ENCODE peak calls at places on chromosomes 1 and 21, in eight cellular contexts. A, Q, J, V, C, Z, K and U are unnamed samples.

GRCh38 chr21:25811186-25811585 is 76.4 kb downstream of the GABPA start:
- DNase-seq in A (no peak), Q (no peak), J (no peak), V (no peak), C (no peak), Z (no peak), K (no peak), U (no peak)

GRCh38 chr1:155227261-155228095 is 19.0 kb downstream of the MTX1 start:
- DNase-seq in A (peak), Q (peak), J (peak), V (peak), C (peak), Z (peak), K (peak), U (peak)

GRCh38 chr21:46117586-46118304 is 19.8 kb downstream of the COL6A2 start:
- DNase-seq in A (no peak), Q (no peak), J (peak), V (no peak), C (peak), Z (peak), K (peak), U (peak)

GRCh38 chr1:40315795-40316594 is 1.1 kb downstream of the COL9A2 start:
- DNase-seq in A (no peak), Q (no peak), J (peak), V (peak), C (peak), Z (no peak), K (peak), U (no peak)

GRCh38 chr1:159959451-159959850 is 5.4 kb upstream of the SLAMF9 start:
- DNase-seq in A (no peak), Q (no peak), J (no peak), V (no peak), C (no peak), Z (no peak), K (no peak), U (no peak)

GRCh38 chr1:44811714-44812151 is 3.4 kb downstream of the BTBD19 start:
- DNase-seq in A (no peak), Q (no peak), J (no peak), V (no peak), C (peak), Z (peak), K (peak), U (no peak)

GRCh38 chr1:3676581-3677410 is 24.5 kb downstream of the TP73 start:
- DNase-seq in A (peak), Q (no peak), J (no peak), V (no peak), C (no peak), Z (peak), K (no peak), U (no peak)

GRCh38 chr1:95742591-95743089 is 508.6 kb downstream of the RWDD3 start:
- DNase-seq in A (no peak), Q (peak), J (no peak), V (no peak), C (no peak), Z (peak), K (no peak), U (no peak)

GRCh38 chr1:51236548-51237312 is 657 bp downstream of the RNF11 start:
- DNase-seq in A (peak), Q (peak), J (peak), V (peak), C (peak), Z (peak), K (peak), U (peak)

GRCh38 chr1:52360595-52360968 is 5.4 kb downstream of the CC2D1B start:
- DNase-seq in A (no peak), Q (no peak), J (no peak), V (no peak), C (no peak), Z (no peak), K (no peak), U (no peak)

GRCh38 chr1:75074719-75075395 is 59.3 kb upstream of the LHX8 start:
- DNase-seq in A (no peak), Q (no peak), J (no peak), V (peak), C (no peak), Z (no peak), K (no peak), U (no peak)

GRCh38 chr21:43196789-43197188 is 28.0 kb downstream of the CRYAA start:
- DNase-seq in A (no peak), Q (peak), J (peak), V (no peak), C (peak), Z (no peak), K (no peak), U (peak)

GRCh38 chr1:197413564-197413963 is 145.5 kb downstream of the CRB1 start:
- DNase-seq in A (no peak), Q (peak), J (no peak), V (no peak), C (no peak), Z (no peak), K (no peak), U (no peak)
- TF ChIP-seq CTCF in A (no peak), Q (no peak), J (no peak), V (no peak), C (no peak), Z (no peak), K (no peak), U (no peak)

DNA sequence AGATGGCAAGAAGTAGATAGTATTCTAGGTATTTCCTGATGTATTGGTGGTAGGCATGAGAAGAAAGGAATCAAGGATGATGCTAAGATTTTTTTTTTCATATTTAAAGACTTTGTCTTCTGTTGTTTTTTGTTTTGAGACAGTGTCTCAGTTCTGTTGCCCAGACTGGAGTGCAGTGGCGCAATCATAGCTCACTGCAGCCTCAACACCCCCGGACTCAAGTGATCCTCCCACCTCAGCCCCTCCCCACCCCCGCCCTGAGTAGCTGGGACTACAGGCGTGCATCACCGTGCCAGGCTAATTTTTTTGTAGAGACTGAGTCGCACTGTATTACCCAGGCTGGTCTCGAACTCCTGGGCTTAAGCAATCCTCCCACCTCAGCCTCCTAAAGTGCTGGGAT is 2.8 kb upstream of the CAPZB start:
- DNase-seq in A (no peak), Q (no peak), J (no peak), V (no peak), C (peak), Z (no peak), K (no peak), U (no peak)
- H3K27ac ChIP-seq in A (peak), Q (no peak), J (peak), V (no peak), C (peak), Z (peak), K (no peak), U (no peak)

GRCh38 chr1:106249810-106250209 is 806.7 kb upstream of the PRMT6 start:
- DNase-seq in A (no peak), Q (no peak), J (no peak), V (no peak), C (no peak), Z (no peak), K (no peak), U (no peak)

GRCh38 chr1:106254748-106255147 is 801.7 kb upstream of the PRMT6 start:
- DNase-seq in A (no peak), Q (no peak), J (no peak), V (no peak), C (no peak), Z (no peak), K (no peak), U (no peak)

GRCh38 chr1:106249365-106249764 is 807.1 kb upstream of the PRMT6 start:
- DNase-seq in A (no peak), Q (no peak), J (no peak), V (no peak), C (no peak), Z (no peak), K (no peak), U (no peak)
- H3K4me3 ChIP-seq in A (no peak), Q (no peak), J (no peak), V (no peak), C (no peak), Z (no peak), K (no peak), U (no peak)

GRCh38 chr1:170664828-170665617 is 1.1 kb downstream of the PRRX1 start:
- DNase-seq in A (peak), Q (peak), J (peak), V (peak), C (no peak), Z (peak), K (peak), U (peak)
- TF ChIP-seq CTCF in A (peak), Q (peak), J (no peak), V (no peak), C (no peak), Z (peak), K (peak), U (peak)

GRCh38 chr1:183186820-183187219 is 756 bp downstream of the LAMC2 start:
- DNase-seq in A (no peak), Q (no peak), J (no peak), V (no peak), C (no peak), Z (no peak), K (no peak), U (no peak)
- H3K27ac ChIP-seq in A (no peak), Q (no peak), J (peak), V (peak), C (no peak), Z (no peak), K (no peak), U (no peak)

GRCh38 chr1:226402615-226403521 is 5.0 kb downstream of the PARP1 start:
- DNase-seq in A (no peak), Q (no peak), J (no peak), V (no peak), C (no peak), Z (no peak), K (no peak), U (no peak)
- H3K4me3 ChIP-seq in A (no peak), Q (no peak), J (no peak), V (peak), C (no peak), Z (no peak), K (no peak), U (no peak)

GRCh38 chr1:17371896-17372295 is at the start of gene PADI6:
- DNase-seq in A (no peak), Q (no peak), J (no peak), V (no peak), C (no peak), Z (no peak), K (no peak), U (no peak)
- TF ChIP-seq CTCF in A (no peak), Q (no peak), J (no peak), V (no peak), C (no peak), Z (no peak), K (no peak), U (no peak)

DNA sequence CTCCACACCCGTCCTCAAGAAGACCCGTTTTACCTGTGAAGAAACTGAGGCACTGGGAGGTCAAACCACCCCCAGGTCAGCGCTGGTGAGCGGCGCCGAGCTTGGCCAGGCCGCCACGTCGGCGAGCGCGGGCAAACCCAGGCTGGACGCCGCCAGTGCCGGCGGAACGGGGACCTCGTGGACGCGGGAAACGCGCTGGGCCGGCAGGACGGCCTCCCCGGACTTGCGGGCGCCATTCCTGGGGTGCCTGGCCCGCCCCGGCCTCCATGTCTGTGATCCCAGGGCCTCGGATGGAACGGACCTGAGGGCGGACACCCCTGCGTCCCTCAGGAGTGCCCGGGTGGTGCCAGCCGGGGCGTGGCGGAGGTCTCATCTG is 762 bp upstream of the SUMO3 start:
- DNase-seq in A (peak), Q (no peak), J (peak), V (peak), C (no peak), Z (peak), K (no peak), U (no peak)
- H3K27ac ChIP-seq in A (peak), Q (no peak), J (peak), V (no peak), C (peak), Z (peak), K (peak), U (peak)